ENCODE peak calls at places on chromosomes 3 and 15, in nine cellular contexts. E, V, G, A, D, H, O, W and I are unnamed samples.

GRCh38 chr3:177934001-177934891 is 602.0 kb upstream of the KCNMB2 start:
- DNase-seq in E (peak), V (peak), G (no peak), A (peak), D (no peak), H (peak), O (no peak), W (no peak), I (no peak)

GRCh38 chr15:72319360-72319984 is 485 bp downstream of the CELF6 start:
- DNase-seq in E (peak), V (no peak), G (no peak), A (peak), D (peak), H (peak), O (peak), W (peak), I (no peak)

GRCh38 chr15:43516185-43516584 is 1.2 kb upstream of the MAP1A start:
- DNase-seq in E (no peak), V (no peak), G (no peak), A (peak), D (no peak), H (peak), O (peak), W (peak), I (peak)

GRCh38 chr15:52163321-52164190 is 27.6 kb downstream of the GNB5 start:
- DNase-seq in E (peak), V (peak), G (no peak), A (no peak), D (no peak), H (no peak), O (no peak), W (no peak), I (no peak)

GRCh38 chr3:155870945-155871745 is 695 bp downstream of the GMPS start:
- DNase-seq in E (peak), V (no peak), G (peak), A (peak), D (peak), H (peak), O (peak), W (no peak), I (peak)

GRCh38 chr3:40340541-40341170 is 31.1 kb downstream of the EIF1B start:
- DNase-seq in E (no peak), V (no peak), G (no peak), A (no peak), D (no peak), H (no peak), O (no peak), W (no peak), I (no peak)

GRCh38 chr3:10242182-10243065 is 5.8 kb upstream of the TATDN2 start:
- DNase-seq in E (no peak), V (no peak), G (peak), A (no peak), D (no peak), H (peak), O (no peak), W (no peak), I (no peak)

GRCh38 chr3:135082706-135083105 is 287.6 kb downstream of the EPHB1 start:
- DNase-seq in E (no peak), V (no peak), G (no peak), A (no peak), D (no peak), H (no peak), O (no peak), W (no peak), I (no peak)

GRCh38 chr15:29815000-29815704 is 7.1 kb downstream of the TJP1 start:
- DNase-seq in E (no peak), V (no peak), G (no peak), A (no peak), D (no peak), H (peak), O (peak), W (no peak), I (no peak)